ENCODE peak calls at places on chromosomes 1 and 21, in four cellular contexts. M, X, Y and P are unnamed samples.
A peak's percentile ranks its signal among the peaks of the same experiment; 100 is the strongest.

GRCh38 chr1:94501426-94501825 is 40.1 kb downstream of the F3 start:
- DNase-seq in M (no peak), X (no peak), Y (no peak), P (no peak)

GRCh38 chr1:246404078-246404477 is 103.0 kb downstream of the SMYD3 start:
- DNase-seq in M (no peak), X (no peak), Y (no peak), P (no peak)

GRCh38 chr1:1426496-1426960 is 5.5 kb upstream of the ANKRD65 start:
- DNase-seq in M (no peak), X (no peak), Y (no peak), P (no peak)

GRCh38 chr1:193537266-193538003 is 351.0 kb upstream of the B3GALT2 start:
- DNase-seq in M (no peak), X (peak; percentile 65), Y (no peak), P (no peak)

GRCh38 chr1:183024352-183025337 is 1.4 kb downstream of the LAMC1 start:
- DNase-seq in M (no peak), X (no peak), Y (no peak), P (no peak)

GRCh38 chr21:43585924-43586411 is 73.3 kb downstream of the HSF2BP start:
- DNase-seq in M (peak; percentile 11), X (no peak), Y (peak; percentile 81), P (peak; percentile 87)

GRCh38 chr1:221159608-221160007 is 280.4 kb downstream of the HLX start:
- DNase-seq in M (no peak), X (no peak), Y (no peak), P (no peak)

GRCh38 chr1:42931911-42932422 is 26.7 kb downstream of the SLC2A1 start:
- DNase-seq in M (no peak), X (no peak), Y (peak; percentile 91), P (no peak)

GRCh38 chr1:191804311-191804710 is 354.0 kb upstream of the RGS18 start:
- DNase-seq in M (no peak), X (no peak), Y (no peak), P (no peak)

GRCh38 chr1:8629241-8630091 is 188.0 kb downstream of the RERE start:
- DNase-seq in M (no peak), X (no peak), Y (no peak), P (no peak)

GRCh38 chr1:53878492-53879105 is 11.0 kb downstream of the YIPF1 start:
- DNase-seq in M (no peak), X (no peak), Y (no peak), P (no peak)

GRCh38 chr1:12634696-12635202 is 9.1 kb upstream of the AADACL4 start:
- DNase-seq in M (no peak), X (no peak), Y (no peak), P (no peak)

GRCh38 chr1:46517010-46517600 is 27.5 kb downstream of the DMBX1 start:
- DNase-seq in M (no peak), X (no peak), Y (peak; percentile 85), P (no peak)